ENCODE peak calls at places on chromosomes 2 and 18, in four cellular contexts. L is foreskin fibroblast, B is left ventricle myocardium inferior, Z is gastrocnemius medialis. J is an unnamed sample.

GRCh38 chr2:10939058-10939457 is 27.3 kb downstream of the KCNF1 start:
- DNase-seq in Z (no peak), B (no peak), L (no peak), J (no peak)

GRCh38 chr2:222693837-222694236 is 22.4 kb downstream of the MOGAT1 start:
- DNase-seq in Z (no peak), B (no peak), L (peak; percentile 39), J (no peak)

GRCh38 chr2:186862869-186863709 is 14.1 kb upstream of the ZSWIM2 start:
- DNase-seq in Z (no peak), L (peak; percentile 67), B (no peak), J (no peak)

GRCh38 chr2:228927028-228928010 is 343.8 kb downstream of the PID1 start:
- DNase-seq in L (peak; percentile 65), Z (no peak), B (no peak), J (peak; percentile 43)

GRCh38 chr2:2222931-2223330 is 108.1 kb downstream of the MYT1L start:
- DNase-seq in Z (no peak), B (no peak), L (peak; percentile 1), J (no peak)

GRCh38 chr2:229417906-229418305 is 146.8 kb upstream of the PID1 start:
- DNase-seq in Z (no peak), B (no peak), L (no peak), J (no peak)

GRCh38 chr2:166610180-166610919 is 116.3 kb upstream of the SCN7A start:
- DNase-seq in L (peak; percentile 72), Z (no peak), B (no peak), J (peak; percentile 82)

GRCh38 chr2:205590759-205591158 is 91.5 kb upstream of the NRP2 start:
- DNase-seq in Z (no peak), L (peak; percentile 27), B (no peak), J (no peak)

GRCh38 chr2:238863231-238863630 is 15.3 kb downstream of the TWIST2 start:
- DNase-seq in L (peak; percentile 72), B (no peak), Z (no peak), J (peak; percentile 70)

GRCh38 chr2:42089340-42089925 is 41.6 kb downstream of the PKDCC start:
- DNase-seq in L (peak; percentile 72), B (peak; percentile 72), Z (no peak), J (peak; percentile 46)

GRCh38 chr2:213995400-213996105 is 415.3 kb upstream of the VWC2L start:
- DNase-seq in L (peak; percentile 92), B (no peak), Z (no peak), J (peak; percentile 72)

GRCh38 chr2:111667542-111668273 is 216.3 kb downstream of the ANAPC1 start:
- DNase-seq in B (no peak), Z (no peak), L (peak; percentile 88), J (peak; percentile 22)

GRCh38 chr2:145488571-145488970 is 968.7 kb upstream of the ZEB2 start:
- DNase-seq in B (no peak), Z (no peak), L (no peak), J (no peak)

GRCh38 chr2:101972621-101973434 is 18.9 kb upstream of the IL1R2 start:
- DNase-seq in Z (no peak), L (peak; percentile 96), B (no peak), J (peak; percentile 44)

GRCh38 chr2:241051578-241052487 is 50.3 kb downstream of the MTERF4 start:
- DNase-seq in Z (no peak), B (peak; percentile 9), L (no peak), J (no peak)

GRCh38 chr18:5478261-5478660 is 65.5 kb downstream of the EPB41L3 start:
- DNase-seq in L (no peak), B (no peak), Z (no peak), J (no peak)

GRCh38 chr2:25279091-25279651 is 62.6 kb downstream of the DNMT3A start:
- DNase-seq in L (peak; percentile 36), Z (peak; percentile 70), B (peak; percentile 73), J (peak; percentile 68)

GRCh38 chr18:25075793-25076192 is 276.2 kb downstream of the ZNF521 start:
- DNase-seq in L (no peak), Z (no peak), B (no peak), J (no peak)

GRCh38 chr2:156476516-156477206 is 40.5 kb downstream of the GPD2 start:
- DNase-seq in B (no peak), L (peak; percentile 62), Z (no peak), J (peak; percentile 36)

GRCh38 chr2:86608832-86609231 is 14.8 kb downstream of the RNF103 start:
- DNase-seq in Z (no peak), B (no peak), L (no peak), J (no peak)

GRCh38 chr2:102839668-102840388 is 78.0 kb downstream of the TMEM182 start:
- DNase-seq in L (peak; percentile 52), Z (no peak), B (no peak), J (no peak)

GRCh38 chr2:88831792-88832248 is 140.3 kb downstream of the RPIA start:
- DNase-seq in Z (no peak), B (peak; percentile 33), L (peak; percentile 5), J (peak; percentile 31)

GRCh38 chr2:239829326-239829725 is 195.8 kb downstream of the NDUFA10 start:
- DNase-seq in B (no peak), Z (no peak), L (no peak), J (no peak)

GRCh38 chr2:56287508-56287907 is 103.7 kb downstream of the CCDC85A start:
- DNase-seq in Z (no peak), L (no peak), B (no peak), J (no peak)

GRCh38 chr2:240981871-240982800 is 16.3 kb upstream of the SNED1 start:
- DNase-seq in B (peak; percentile 5), Z (peak; percentile 0), L (no peak), J (no peak)

GRCh38 chr2:12326449-12327190 is 390.1 kb upstream of the TRIB2 start:
- DNase-seq in L (no peak), Z (no peak), B (no peak), J (no peak)

GRCh38 chr2:25341031-25341727 is 546 bp downstream of the DNMT3A start:
- DNase-seq in Z (no peak), B (peak; percentile 48), L (peak; percentile 38), J (peak; percentile 35)

GRCh38 chr2:20421988-20422678 is 24.7 kb upstream of the RHOB start:
- DNase-seq in L (peak; percentile 97), B (peak; percentile 97), Z (peak; percentile 69), J (peak; percentile 96)

GRCh38 chr2:5140367-5140766 is 551.8 kb upstream of the SOX11 start:
- DNase-seq in Z (no peak), L (peak; percentile 56), B (no peak), J (no peak)

GRCh38 chr2:25851740-25852503 is 26.4 kb downstream of the ASXL2 start:
- DNase-seq in L (peak; percentile 84), B (no peak), Z (no peak), J (no peak)

GRCh38 chr18:6561029-6561861 is 146.5 kb upstream of the L3MBTL4 start:
- DNase-seq in B (peak; percentile 57), L (peak; percentile 71), Z (peak; percentile 24), J (peak; percentile 23)

GRCh38 chr18:58231930-58232329 is 187.9 kb downstream of the NEDD4L start:
- DNase-seq in Z (no peak), L (peak; percentile 51), B (no peak), J (no peak)

GRCh38 chr2:70385966-70386595 is 84.2 kb upstream of the FAM136A start:
- DNase-seq in Z (no peak), L (no peak), B (no peak), J (no peak)

GRCh38 chr2:128271186-128271890 is 47.3 kb downstream of the HS6ST1 start:
- DNase-seq in L (no peak), Z (no peak), B (no peak), J (no peak)

GRCh38 chr2:105977212-105977611 is 216.9 kb downstream of the UXS1 start:
- DNase-seq in B (no peak), L (peak; percentile 64), Z (no peak), J (peak; percentile 45)

GRCh38 chr2:72024451-72025175 is 123.0 kb downstream of the CYP26B1 start:
- DNase-seq in B (no peak), L (no peak), Z (no peak), J (peak; percentile 39)

GRCh38 chr2:85385746-85386145 is 24.4 kb downstream of the CAPG start:
- DNase-seq in L (no peak), B (no peak), Z (no peak), J (no peak)

GRCh38 chr2:35962585-35962984 is 393.0 kb upstream of the CRIM1 start:
- DNase-seq in L (no peak), Z (no peak), B (no peak), J (no peak)

GRCh38 chr2:197167608-197168287 is 142.8 kb downstream of the ANKRD44 start:
- DNase-seq in Z (no peak), L (no peak), B (no peak), J (no peak)

GRCh38 chr18:76275913-76276312 is 219.1 kb downstream of the ZNF516 start:
- DNase-seq in Z (no peak), B (no peak), L (peak; percentile 54), J (no peak)
- H3K4me3 ChIP-seq in Z (no peak overlapping the region), B (no peak overlapping the region), L (no peak overlapping the region), J (no peak overlapping the region)

GRCh38 chr2:96539215-96539920 is 2.8 kb downstream of the ARID5A start:
- DNase-seq in B (no peak), Z (no peak), L (no peak), J (no peak)
- H3K4me3 ChIP-seq in B (peak overlapping the region; percentile 97), Z (no peak overlapping the region), L (peak overlapping the region; percentile 80), J (no peak overlapping the region)

DNA sequence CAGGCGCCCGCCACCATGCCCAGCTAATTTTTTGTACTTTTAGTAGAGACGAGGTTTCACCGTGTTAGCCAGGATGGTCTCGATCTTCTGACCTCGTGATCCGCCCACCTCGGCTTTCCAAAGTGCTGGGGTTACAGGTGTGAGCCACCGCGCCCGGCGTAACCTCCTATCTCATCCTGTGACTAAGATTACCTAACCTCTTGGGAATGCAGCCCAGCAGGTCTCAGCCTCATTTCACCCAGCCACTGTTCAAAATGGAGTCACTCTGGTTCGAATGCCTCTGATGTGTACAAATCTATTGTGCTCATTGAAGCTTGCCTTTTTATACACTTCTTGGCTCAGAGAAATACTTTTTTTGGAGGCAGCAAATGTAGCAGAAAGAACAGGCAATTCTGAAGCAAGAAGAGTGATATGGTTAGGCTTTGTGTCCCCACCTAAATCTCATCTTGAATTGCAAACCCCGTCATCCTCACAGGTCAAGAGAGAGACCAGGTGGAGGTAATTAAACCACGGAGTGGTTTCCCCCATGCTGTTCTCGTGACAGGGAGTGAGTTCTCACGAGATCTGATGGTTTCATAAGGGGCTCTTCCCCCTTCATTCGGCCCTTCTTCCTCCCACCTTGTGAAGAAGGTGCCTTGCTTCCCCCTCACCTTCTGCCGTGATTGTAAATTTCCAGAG is 60.6 kb downstream of the SLC4A3 start:
- DNase-seq in B (no peak), Z (no peak), L (no peak), J (no peak)
- H3K4me3 ChIP-seq in B (no peak overlapping the region), Z (no peak overlapping the region), L (no peak overlapping the region), J (no peak overlapping the region)

DNA sequence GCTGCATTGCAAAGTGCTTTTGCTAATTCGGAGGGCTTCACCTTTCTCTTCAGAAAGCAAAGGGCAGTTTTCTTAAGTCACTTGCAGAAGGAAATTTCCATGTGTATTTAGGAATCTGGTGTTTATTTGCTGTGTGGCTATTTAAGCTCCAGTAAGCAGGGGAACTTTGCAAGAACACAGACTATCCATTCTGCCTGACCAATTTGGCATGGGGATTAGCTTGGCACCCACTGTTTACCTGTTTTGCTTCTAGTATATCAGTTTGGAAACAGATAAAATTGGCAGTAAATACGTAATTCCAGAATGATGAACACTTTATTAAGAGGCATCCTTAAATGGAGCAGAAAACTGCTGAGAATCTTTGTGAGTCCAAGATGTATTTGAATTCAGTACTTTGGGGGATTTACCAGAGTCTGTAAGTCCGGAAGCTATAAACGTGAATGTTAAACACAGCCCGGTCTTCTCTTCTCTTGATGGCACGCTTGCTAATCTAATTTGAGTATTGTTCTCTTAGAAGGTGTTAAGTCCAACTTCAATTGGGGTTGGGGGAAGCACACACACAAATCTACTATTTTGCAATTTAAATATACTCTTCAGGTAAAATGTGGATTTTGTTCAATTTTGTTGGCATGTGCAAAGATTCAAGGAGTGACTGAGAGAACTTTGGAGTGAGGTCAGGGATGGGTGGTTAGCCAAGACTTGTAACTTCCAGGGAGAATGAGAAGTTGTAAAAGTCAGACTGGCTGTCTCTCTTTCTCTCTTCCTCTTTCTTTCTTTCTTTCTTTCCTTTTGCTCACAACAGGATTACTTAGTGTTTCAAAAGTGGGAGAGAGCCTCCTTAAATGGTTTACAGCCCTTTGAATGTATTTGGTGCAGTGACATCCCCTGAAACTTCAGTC is 705 bp downstream of the ACKR3 start:
- DNase-seq in Z (no peak), B (no peak), L (no peak), J (peak; percentile 53)
- H3K4me3 ChIP-seq in Z (peak overlapping the region; percentile 55), B (peak overlapping the region; percentile 77), L (peak overlapping the region; percentile 35), J (peak overlapping the region; percentile 47)

J was measured in MG63.